ENCODE peak calls at places on chromosomes 4 and X, in four cellular contexts. One of them, this sample, is unnamed.
A peak's percentile ranks its signal among the peaks of the same experiment; 100 is the strongest.

GRCh38 chr4:182242793-182243192 is 409 bp upstream of the TENM3 start:
- DNase-seq in WTC11: no peak
- DNase-seq in K562: no peak
- DNase-seq in H1: no peak
- DNase-seq in this sample: no peak

GRCh38 chr4:2244947-2245786 is 3.2 kb upstream of the HAUS3 start:
- DNase-seq in WTC11: peak; percentile 11
- DNase-seq in K562: no peak
- DNase-seq in H1: no peak
- DNase-seq in this sample: no peak

GRCh38 chr4:2320746-2321145 is 58.8 kb upstream of the MXD4 start:
- DNase-seq in WTC11: no peak
- DNase-seq in K562: no peak
- DNase-seq in H1: no peak
- DNase-seq in this sample: no peak

GRCh38 chrX:138858438-138858837 is 146.9 kb upstream of the FGF13 start:
- DNase-seq in WTC11: no peak
- DNase-seq in K562: peak; percentile 67
- DNase-seq in H1: no peak
- DNase-seq in this sample: no peak

GRCh38 chr4:101037249-101037648 is 310.1 kb downstream of the PPP3CA start:
- DNase-seq in WTC11: no peak
- DNase-seq in K562: no peak
- DNase-seq in H1: no peak
- DNase-seq in this sample: no peak

GRCh38 chrX:70096052-70096451 is 33.8 kb downstream of the OTUD6A start:
- DNase-seq in WTC11: peak; percentile 21
- DNase-seq in K562: peak; percentile 21
- DNase-seq in H1: no peak
- DNase-seq in this sample: no peak

GRCh38 chr4:88230953-88231835 is 53.2 kb downstream of the PPM1K start:
- DNase-seq in WTC11: no peak
- DNase-seq in K562: no peak
- DNase-seq in H1: no peak
- DNase-seq in this sample: no peak

GRCh38 chrX:125322431-125322830 is 2.8 kb downstream of the TEX13C start:
- DNase-seq in WTC11: no peak
- DNase-seq in K562: peak; percentile 11
- DNase-seq in H1: no peak
- DNase-seq in this sample: no peak

GRCh38 chr4:139176299-139177048 is 544 bp downstream of the ELF2 start:
- DNase-seq in WTC11: peak; percentile 91
- DNase-seq in K562: peak; percentile 92
- DNase-seq in H1: no peak
- DNase-seq in this sample: peak; percentile 84

GRCh38 chr4:165440415-165440882 is 61.6 kb downstream of the CPE start:
- DNase-seq in WTC11: no peak
- DNase-seq in K562: no peak
- DNase-seq in H1: no peak
- DNase-seq in this sample: peak; percentile 36

GRCh38 chr4:25539241-25539640 is 116.4 kb upstream of the SLC34A2 start:
- DNase-seq in WTC11: no peak
- DNase-seq in K562: no peak
- DNase-seq in H1: no peak
- DNase-seq in this sample: no peak

GRCh38 chrX:72048515-72049455 is 82.9 kb downstream of the RTL5 start:
- DNase-seq in WTC11: peak; percentile 15
- DNase-seq in K562: no peak
- DNase-seq in H1: no peak
- DNase-seq in this sample: peak; percentile 65

GRCh38 chr4:87565746-87566145 is 36.6 kb upstream of the SPARCL1 start:
- DNase-seq in WTC11: no peak
- DNase-seq in K562: no peak
- DNase-seq in H1: no peak
- DNase-seq in this sample: no peak

GRCh38 chr4:21529214-21529613 is 419.4 kb downstream of the KCNIP4 start:
- DNase-seq in WTC11: no peak
- DNase-seq in K562: no peak
- DNase-seq in H1: no peak
- DNase-seq in this sample: no peak

GRCh38 chr4:39353478-39354177 is 12.5 kb downstream of the RFC1 start:
- DNase-seq in WTC11: no peak
- DNase-seq in K562: no peak
- DNase-seq in H1: no peak
- DNase-seq in this sample: peak; percentile 41

GRCh38 chr4:136136566-136136965 is 1395.7 kb downstream of the PCDH18 start:
- DNase-seq in WTC11: no peak
- DNase-seq in K562: no peak
- DNase-seq in H1: no peak
- DNase-seq in this sample: no peak

GRCh38 chr4:17544205-17544604 is 29.2 kb downstream of the CLRN2 start:
- DNase-seq in WTC11: no peak
- DNase-seq in K562: peak; percentile 52
- DNase-seq in H1: peak; percentile 25
- DNase-seq in this sample: no peak

GRCh38 chr4:151922306-151922705 is 161.5 kb upstream of the GATB start:
- DNase-seq in WTC11: no peak
- DNase-seq in K562: no peak
- DNase-seq in H1: no peak
- DNase-seq in this sample: no peak

GRCh38 chr4:1597021-1597931 is 86.8 kb downstream of the FAM53A start:
- DNase-seq in WTC11: no peak
- DNase-seq in K562: no peak
- DNase-seq in H1: no peak
- DNase-seq in this sample: no peak

GRCh38 chrX:132612990-132613564 is 124.2 kb upstream of the MBNL3 start:
- DNase-seq in WTC11: peak; percentile 51
- DNase-seq in K562: peak; percentile 23
- DNase-seq in H1: no peak
- DNase-seq in this sample: peak; percentile 34

GRCh38 chrX:140815868-140816267 is 106.3 kb downstream of the LINC00632 start:
- DNase-seq in WTC11: no peak
- DNase-seq in K562: no peak
- DNase-seq in H1: no peak
- DNase-seq in this sample: no peak

GRCh38 chrX:50971390-50971789 is 60.9 kb downstream of the BMP15 start:
- DNase-seq in WTC11: no peak
- DNase-seq in K562: no peak
- DNase-seq in H1: no peak
- DNase-seq in this sample: no peak

GRCh38 chr4:8599657-8600056 is 7.1 kb downstream of the CPZ start:
- DNase-seq in WTC11: no peak
- DNase-seq in K562: peak; percentile 60
- DNase-seq in H1: no peak
- DNase-seq in this sample: no peak

GRCh38 chr4:155629183-155629825 is 37.3 kb upstream of the GUCY1A1 start:
- DNase-seq in WTC11: no peak
- DNase-seq in K562: no peak
- DNase-seq in H1: no peak
- DNase-seq in this sample: no peak

GRCh38 chrX:19775830-19776498 is 111.4 kb downstream of the SH3KBP1 start:
- DNase-seq in WTC11: no peak
- DNase-seq in K562: no peak
- DNase-seq in H1: no peak
- DNase-seq in this sample: no peak
- TF ChIP-seq TEAD4 in WTC11: no peak
- TF ChIP-seq TEAD4 in K562: no peak
- TF ChIP-seq TEAD4 in H1: no peak
- TF ChIP-seq TEAD4 in this sample: no peak

GRCh38 chr4:3655485-3656429 is 110.4 kb upstream of the ADRA2C start:
- DNase-seq in WTC11: peak; percentile 34
- DNase-seq in K562: no peak
- DNase-seq in H1: no peak
- DNase-seq in this sample: no peak
- TF ChIP-seq TEAD4 in WTC11: no peak
- TF ChIP-seq TEAD4 in K562: no peak
- TF ChIP-seq TEAD4 in H1: no peak
- TF ChIP-seq TEAD4 in this sample: no peak

GRCh38 chr4:169397762-169398161 is 127.0 kb upstream of the SH3RF1 start:
- DNase-seq in WTC11: no peak
- DNase-seq in K562: no peak
- DNase-seq in H1: no peak
- DNase-seq in this sample: no peak
- TF ChIP-seq TEAD4 in WTC11: no peak
- TF ChIP-seq TEAD4 in K562: no peak
- TF ChIP-seq TEAD4 in H1: no peak
- TF ChIP-seq TEAD4 in this sample: no peak

GRCh38 chr4:32340591-32340990 is 1620.4 kb downstream of the PCDH7 start:
- DNase-seq in WTC11: no peak
- DNase-seq in K562: no peak
- DNase-seq in H1: no peak
- DNase-seq in this sample: no peak

GRCh38 chr4:32337403-32337802 is 1617.2 kb downstream of the PCDH7 start:
- DNase-seq in WTC11: no peak
- DNase-seq in K562: no peak
- DNase-seq in H1: no peak
- DNase-seq in this sample: no peak

GRCh38 chr4:32342054-32342453 is 1621.9 kb downstream of the PCDH7 start:
- DNase-seq in WTC11: no peak
- DNase-seq in K562: no peak
- DNase-seq in H1: no peak
- DNase-seq in this sample: no peak

GRCh38 chr4:32341342-32341741 is 1621.2 kb downstream of the PCDH7 start:
- DNase-seq in WTC11: no peak
- DNase-seq in K562: no peak
- DNase-seq in H1: no peak
- DNase-seq in this sample: no peak
- TF ChIP-seq TEAD4 in WTC11: no peak
- TF ChIP-seq TEAD4 in K562: no peak
- TF ChIP-seq TEAD4 in H1: no peak
- TF ChIP-seq TEAD4 in this sample: no peak

This sample was measured in SK-N-SH.